ENCODE peak calls at places on chromosomes 7 and 10, in five cellular contexts. Y, J, T, N and K are unnamed samples.

GRCh38 chr7:120273476-120273975 is 551 bp downstream of the KCND2 start:
- DNase-seq in Y (no peak), T (peak; percentile 12), N (peak; percentile 63), J (no peak), K (no peak)

GRCh38 chr10:129864601-129865126 is 99.4 kb downstream of the EBF3 start:
- DNase-seq in J (no peak), Y (no peak), N (no peak), T (no peak), K (no peak)

GRCh38 chr7:130875901-130876300 is 141.9 kb upstream of the KLF14 start:
- DNase-seq in J (no peak), T (no peak), N (no peak), Y (no peak), K (no peak)

GRCh38 chr7:66140924-66141323 is 26.3 kb downstream of the CRCP start:
- DNase-seq in J (peak; percentile 83), Y (no peak), N (peak; percentile 76), T (peak; percentile 52), K (no peak)

GRCh38 chr10:72263613-72264241 is 10.0 kb upstream of the DDIT4 start:
- DNase-seq in J (no peak), Y (no peak), N (no peak), T (no peak), K (no peak)

GRCh38 chr7:142384508-142384922 is 126.7 kb upstream of the PRSS58 start:
- DNase-seq in Y (no peak), N (no peak), T (no peak), J (no peak), K (no peak)

GRCh38 chr7:121076350-121077164 is 88.0 kb downstream of the CPED1 start:
- DNase-seq in Y (no peak), T (no peak), J (no peak), N (no peak), K (peak; percentile 55)

GRCh38 chr7:72493850-72494661 is 81.9 kb upstream of the CALN1 start:
- DNase-seq in J (peak; percentile 62), Y (peak; percentile 28), T (peak; percentile 49), N (no peak), K (no peak)

GRCh38 chr10:113858541-113858940 is 4.1 kb downstream of the NHLRC2 start:
- DNase-seq in N (no peak), T (no peak), J (no peak), Y (no peak), K (no peak)

GRCh38 chr7:36673703-36674102 is 50.6 kb downstream of the AOAH start:
- DNase-seq in T (no peak), Y (no peak), J (no peak), N (no peak), K (no peak)

GRCh38 chr10:133530506-133530905 is 3.3 kb downstream of the CYP2E1 start:
- DNase-seq in Y (no peak), J (no peak), T (no peak), N (no peak), K (no peak)

GRCh38 chr10:86905429-86905828 is 52.0 kb downstream of the MMRN2 start:
- DNase-seq in T (no peak), Y (no peak), J (no peak), N (no peak), K (no peak)

GRCh38 chr10:78770167-78771090 is 298.3 kb upstream of the ZMIZ1 start:
- DNase-seq in T (no peak), Y (no peak), J (no peak), N (peak; percentile 56), K (no peak)

GRCh38 chr10:78772486-78772885 is 296.3 kb upstream of the ZMIZ1 start:
- DNase-seq in T (no peak), Y (no peak), J (no peak), N (peak; percentile 15), K (no peak)

GRCh38 chr10:78772986-78773530 is 295.7 kb upstream of the ZMIZ1 start:
- DNase-seq in Y (no peak), T (no peak), N (peak; percentile 12), J (no peak), K (no peak)

GRCh38 chr10:78771215-78771614 is 297.6 kb upstream of the ZMIZ1 start:
- DNase-seq in T (no peak), J (no peak), Y (no peak), N (peak; percentile 22), K (no peak)

GRCh38 chr10:78772083-78772482 is 296.7 kb upstream of the ZMIZ1 start:
- DNase-seq in Y (no peak), T (no peak), N (peak; percentile 39), J (no peak), K (no peak)
- H3K27ac ChIP-seq in Y (no peak overlapping the region), T (peak overlapping the region; percentile 52), N (peak overlapping the region; percentile 79), J (no peak overlapping the region), K (no peak overlapping the region)

DNA sequence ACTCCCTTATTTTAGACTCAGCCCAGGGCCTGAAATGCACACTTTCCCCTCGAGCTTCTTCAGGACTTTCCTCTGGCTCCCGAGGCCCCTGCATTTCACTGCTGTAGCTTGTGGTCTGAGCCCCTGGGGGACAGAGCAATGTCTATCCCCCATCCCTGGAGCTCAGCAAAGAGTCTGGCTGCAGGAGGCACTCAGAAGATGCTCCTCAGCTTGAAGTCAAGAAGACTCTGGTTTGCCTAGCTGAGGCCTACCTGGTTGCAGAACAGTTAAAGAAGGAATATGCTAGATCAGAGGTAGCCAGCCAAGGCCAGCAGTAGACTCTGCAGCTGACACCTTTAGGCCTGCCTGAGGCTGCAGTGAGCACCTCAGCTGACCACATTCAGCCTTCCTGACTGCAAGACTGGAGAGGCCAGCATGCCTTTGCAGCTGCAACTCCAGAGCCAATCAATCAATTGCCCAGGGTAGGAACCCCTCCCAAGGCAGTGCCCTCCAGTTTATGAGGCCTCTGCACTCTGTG is 36.9 kb upstream of the IKZF1 start:
- DNase-seq in N (no peak), T (no peak), Y (no peak), J (no peak), K (no peak)
- H3K27ac ChIP-seq in N (no peak overlapping the region), T (no peak overlapping the region), Y (no peak overlapping the region), J (no peak overlapping the region), K (no peak overlapping the region)

GRCh38 chr7:80609732-80610131 is 28.7 kb upstream of the CD36 start:
- DNase-seq in Y (no peak), N (no peak), J (no peak), T (no peak), K (no peak)
- H3K27ac ChIP-seq in Y (no peak overlapping the region), N (no peak overlapping the region), J (no peak overlapping the region), T (peak overlapping the region; percentile 85), K (no peak overlapping the region)

GRCh38 chr10:117807441-117807840 is 239.3 kb downstream of the RAB11FIP2 start:
- DNase-seq in J (no peak), Y (no peak), T (no peak), N (no peak), K (no peak)

GRCh38 chr10:117801691-117802090 is 245.1 kb downstream of the RAB11FIP2 start:
- DNase-seq in T (no peak), J (no peak), Y (no peak), N (no peak), K (no peak)

GRCh38 chr10:117805191-117805590 is 241.6 kb downstream of the RAB11FIP2 start:
- DNase-seq in J (no peak), Y (no peak), T (no peak), N (no peak), K (no peak)

GRCh38 chr10:117804470-117805011 is 242.2 kb downstream of the RAB11FIP2 start:
- DNase-seq in N (no peak), Y (no peak), J (no peak), T (no peak), K (no peak)
- H3K27ac ChIP-seq in N (no peak overlapping the region), Y (no peak overlapping the region), J (no peak overlapping the region), T (no peak overlapping the region), K (no peak overlapping the region)

GRCh38 chr10:58807631-58808024 is 295.0 kb downstream of the BICC1 start:
- DNase-seq in T (no peak), N (peak; percentile 31), Y (no peak), J (peak; percentile 47), K (no peak)

GRCh38 chr10:58810751-58811150 is 298.1 kb downstream of the BICC1 start:
- DNase-seq in J (no peak), Y (no peak), T (no peak), N (no peak), K (no peak)

GRCh38 chr10:58802047-58802446 is 289.4 kb downstream of the BICC1 start:
- DNase-seq in Y (no peak), T (no peak), N (no peak), J (no peak), K (no peak)

GRCh38 chr10:58806323-58806722 is 293.7 kb downstream of the BICC1 start:
- DNase-seq in Y (no peak), N (no peak), J (no peak), T (no peak), K (no peak)

GRCh38 chr10:58806970-58807630 is 294.4 kb downstream of the BICC1 start:
- DNase-seq in Y (no peak), N (no peak), T (no peak), J (no peak), K (no peak)
- H3K27ac ChIP-seq in Y (no peak overlapping the region), N (peak overlapping the region; percentile 9), T (peak overlapping the region; percentile 43), J (no peak overlapping the region), K (no peak overlapping the region)

GRCh38 chr10:4472190-4472904 is 353.7 kb upstream of the AKR1E2 start:
- DNase-seq in T (no peak), N (no peak), Y (no peak), J (no peak), K (no peak)

GRCh38 chr10:4473977-4474376 is 352.0 kb upstream of the AKR1E2 start:
- DNase-seq in N (no peak), Y (no peak), J (no peak), T (no peak), K (no peak)

GRCh38 chr10:4475796-4476195 is 350.2 kb upstream of the AKR1E2 start:
- DNase-seq in Y (no peak), N (no peak), J (no peak), T (no peak), K (no peak)

GRCh38 chr10:4477664-4478063 is 348.3 kb upstream of the AKR1E2 start:
- DNase-seq in Y (no peak), T (no peak), N (no peak), J (no peak), K (no peak)

DNA sequence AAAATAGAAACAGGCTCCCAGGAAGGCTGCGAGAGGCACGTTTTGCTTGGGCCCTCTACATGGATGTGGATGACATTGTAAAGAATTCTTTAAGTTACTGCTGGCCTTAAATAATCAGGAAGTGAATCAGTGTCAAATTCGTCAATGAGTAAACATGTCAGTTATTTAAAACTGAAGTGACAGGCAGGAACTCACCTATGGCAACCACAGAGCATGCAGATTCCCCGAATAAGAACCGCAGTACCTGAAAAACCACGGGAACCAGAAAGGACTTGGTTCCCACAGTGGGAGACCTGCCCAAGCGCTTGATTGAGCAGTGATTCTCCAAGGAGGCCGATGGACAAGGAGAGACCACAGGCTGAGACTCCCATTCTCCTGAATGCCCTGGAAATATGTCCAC is 351.2 kb upstream of the AKR1E2 start:
- DNase-seq in J (no peak), N (no peak), T (no peak), Y (no peak), K (no peak)
- H3K27ac ChIP-seq in J (no peak overlapping the region), N (no peak overlapping the region), T (no peak overlapping the region), Y (no peak overlapping the region), K (no peak overlapping the region)

GRCh38 chr7:103905997-103906396 is 83.5 kb downstream of the RELN start:
- DNase-seq in J (no peak), T (no peak), N (no peak), Y (no peak), K (no peak)
- H3K27ac ChIP-seq in J (no peak overlapping the region), T (no peak overlapping the region), N (no peak overlapping the region), Y (no peak overlapping the region), K (no peak overlapping the region)